ENCODE peak calls at places on chromosomes 2 and 18, in eight cellular contexts. R is EL, P is HS-5, B is RPMI7951, W is skeletal muscle cell, E is HFF-Myc, D is activated gamma-delta T cell treated with Interleukin-2 at 50 U/mL for 16 hours, L is heart right ventricle. O is an unnamed sample.

GRCh38 chr2:96404446-96405373 is 69.1 kb downstream of the NCAPH start:
- DNase-seq in R (no peak), P (no peak), B (no peak), W (no peak), E (no peak), D (no peak), L (peak), O (no peak)

GRCh38 chr2:30472326-30472725 is 25.3 kb downstream of the LCLAT1 start:
- DNase-seq in R (no peak), P (no peak), B (no peak), W (no peak), E (no peak), D (no peak), L (no peak), O (no peak)

GRCh38 chr2:75960134-75961009 is 249.7 kb upstream of the GCFC2 start:
- DNase-seq in R (no peak), P (no peak), B (no peak), W (no peak), E (no peak), D (no peak), L (no peak), O (no peak)

GRCh38 chr2:240383871-240384700 is 51.4 kb upstream of the GPC1 start:
- DNase-seq in R (no peak), P (no peak), B (no peak), W (no peak), E (no peak), D (no peak), L (no peak), O (no peak)

GRCh38 chr2:43196773-43197567 is 29.4 kb downstream of the ZFP36L2 start:
- DNase-seq in R (no peak), P (no peak), B (no peak), W (peak), E (no peak), D (no peak), L (no peak), O (no peak)

GRCh38 chr2:141652308-141652707 is 478.5 kb downstream of the LRP1B start:
- DNase-seq in R (no peak), P (no peak), B (no peak), W (no peak), E (no peak), D (no peak), L (no peak), O (no peak)

GRCh38 chr2:80548469-80548868 is 243.9 kb upstream of the LRRTM1 start:
- DNase-seq in R (no peak), P (no peak), B (no peak), W (no peak), E (no peak), D (no peak), L (peak), O (no peak)

GRCh38 chr2:146821836-146822316 is 1023.0 kb upstream of the ACVR2A start:
- DNase-seq in R (peak), P (peak), B (peak), W (peak), E (peak), D (no peak), L (no peak), O (peak)

GRCh38 chr2:201403904-201404303 is 46.8 kb upstream of the FLACC1 start:
- DNase-seq in R (peak), P (no peak), B (peak), W (no peak), E (no peak), D (no peak), L (no peak), O (no peak)

GRCh38 chr2:57497489-57498096 is 549.0 kb upstream of the VRK2 start:
- DNase-seq in R (peak), P (peak), B (peak), W (no peak), E (peak), D (no peak), L (peak), O (no peak)

GRCh38 chr2:197356136-197356535 is 45.6 kb upstream of the ANKRD44 start:
- DNase-seq in R (no peak), P (no peak), B (peak), W (no peak), E (no peak), D (no peak), L (no peak), O (no peak)

GRCh38 chr2:235642446-235643107 is 148.7 kb downstream of the AGAP1 start:
- DNase-seq in R (peak), P (no peak), B (peak), W (peak), E (no peak), D (no peak), L (peak), O (no peak)

GRCh38 chr2:3633089-3633981 is 24.7 kb upstream of the ALLC start:
- DNase-seq in R (peak), P (peak), B (peak), W (no peak), E (peak), D (no peak), L (peak), O (no peak)

GRCh38 chr18:63290456-63291200 is 28.9 kb downstream of the BCL2 start:
- DNase-seq in R (no peak), P (no peak), B (no peak), W (no peak), E (no peak), D (peak), L (no peak), O (no peak)

GRCh38 chr2:11930211-11930761 is 183.9 kb downstream of the LPIN1 start:
- DNase-seq in R (no peak), P (no peak), B (peak), W (no peak), E (peak), D (no peak), L (peak), O (peak)

GRCh38 chr2:189248116-189248515 is 68.6 kb upstream of the COL5A2 start:
- DNase-seq in R (no peak), P (no peak), B (no peak), W (no peak), E (no peak), D (no peak), L (no peak), O (no peak)

GRCh38 chr2:95346738-95347671 is 49.9 kb downstream of the KCNIP3 start:
- DNase-seq in R (peak), P (no peak), B (peak), W (no peak), E (no peak), D (no peak), L (no peak), O (no peak)

GRCh38 chr2:178452870-178453269 is 1.7 kb downstream of the PJVK start:
- DNase-seq in R (no peak), P (no peak), B (no peak), W (no peak), E (no peak), D (no peak), L (no peak), O (no peak)

GRCh38 chr2:213065583-213066444 is 85.6 kb downstream of the IKZF2 start:
- DNase-seq in R (peak), P (no peak), B (peak), W (peak), E (no peak), D (peak), L (peak), O (no peak)

GRCh38 chr18:40760251-40760650 is 1194.8 kb upstream of the PIK3C3 start:
- DNase-seq in R (no peak), P (no peak), B (no peak), W (no peak), E (no peak), D (no peak), L (no peak), O (no peak)

GRCh38 chr2:10497797-10498251 is 49.7 kb upstream of the ODC1 start:
- DNase-seq in R (peak), P (peak), B (peak), W (peak), E (no peak), D (peak), L (peak), O (no peak)

GRCh38 chr2:62248226-62248625 is 52.3 kb downstream of the B3GNT2 start:
- DNase-seq in R (no peak), P (no peak), B (no peak), W (no peak), E (no peak), D (no peak), L (no peak), O (no peak)

GRCh38 chr2:239247401-239248245 is 153.2 kb downstream of the HDAC4 start:
- DNase-seq in R (no peak), P (no peak), B (peak), W (no peak), E (no peak), D (no peak), L (no peak), O (no peak)

GRCh38 chr2:64731746-64732145 is 78.0 kb upstream of the SERTAD2 start:
- DNase-seq in R (no peak), P (no peak), B (no peak), W (no peak), E (no peak), D (no peak), L (no peak), O (no peak)

GRCh38 chr2:241417626-241418025 is 61.5 kb downstream of the FARP2 start:
- DNase-seq in R (no peak), P (no peak), B (no peak), W (no peak), E (no peak), D (no peak), L (no peak), O (no peak)

GRCh38 chr18:46213295-46213694 is 109.1 kb downstream of the HAUS1 start:
- DNase-seq in R (peak), P (no peak), B (peak), W (no peak), E (no peak), D (no peak), L (no peak), O (no peak)

GRCh38 chr2:144554811-144555210 is 34.9 kb upstream of the ZEB2 start:
- DNase-seq in R (no peak), P (no peak), B (no peak), W (no peak), E (no peak), D (no peak), L (no peak), O (no peak)

GRCh38 chr18:55320399-55321255 is 267.4 kb downstream of the TCF4 start:
- DNase-seq in R (peak), P (no peak), B (no peak), W (no peak), E (no peak), D (no peak), L (no peak), O (no peak)

GRCh38 chr2:25290811-25291510 is 50.8 kb downstream of the DNMT3A start:
- DNase-seq in R (no peak), P (no peak), B (no peak), W (peak), E (no peak), D (no peak), L (no peak), O (no peak)

GRCh38 chr18:12443631-12444030 is 35.9 kb downstream of the PRELID3A start:
- DNase-seq in R (no peak), P (no peak), B (no peak), W (no peak), E (no peak), D (no peak), L (no peak), O (no peak)

GRCh38 chr2:128317186-128317897 is 1.3 kb downstream of the HS6ST1 start:
- DNase-seq in R (no peak), P (no peak), B (no peak), W (no peak), E (no peak), D (no peak), L (no peak), O (no peak)

GRCh38 chr2:239289545-239289944 is 111.3 kb downstream of the HDAC4 start:
- DNase-seq in R (no peak), P (no peak), B (no peak), W (no peak), E (no peak), D (no peak), L (no peak), O (no peak)

GRCh38 chr18:27599202-27599829 is 414.2 kb upstream of the CHST9 start:
- DNase-seq in R (peak), P (peak), B (peak), W (no peak), E (peak), D (peak), L (peak), O (no peak)

GRCh38 chr2:222302178-222303018 is 3.6 kb upstream of the PAX3 start:
- DNase-seq in R (no peak), P (no peak), B (no peak), W (no peak), E (no peak), D (no peak), L (no peak), O (no peak)

GRCh38 chr18:21303913-21304312 is 61.9 kb downstream of the GREB1L start:
- DNase-seq in R (peak), P (no peak), B (no peak), W (no peak), E (no peak), D (no peak), L (no peak), O (no peak)

O was measured in brain pericyte.